ENCODE peak calls at places on chromosome X, in six cellular contexts. One of them, this sample, is unnamed.

GRCh38 chrX:1767026-1767425 is 152.2 kb downstream of the ASMT start:
- DNase-seq in hypothalamus: peak; percentile 3
- DNase-seq in DMS153: no peak
- DNase-seq in activated T-helper 1 cell treated with Interleukin-2 at 50 U/mL for 16 hours: no peak
- DNase-seq in HT-29: no peak
- DNase-seq in astrocyte of the cerebellum: no peak
- DNase-seq in this sample: no peak

GRCh38 chrX:34585561-34585960 is 71.5 kb downstream of the TMEM47 start:
- DNase-seq in hypothalamus: no peak
- DNase-seq in DMS153: no peak
- DNase-seq in activated T-helper 1 cell treated with Interleukin-2 at 50 U/mL for 16 hours: no peak
- DNase-seq in HT-29: no peak
- DNase-seq in astrocyte of the cerebellum: no peak
- DNase-seq in this sample: no peak

GRCh38 chrX:39309721-39310152 is 508.5 kb downstream of the MID1IP1 start:
- DNase-seq in hypothalamus: no peak
- DNase-seq in DMS153: no peak
- DNase-seq in activated T-helper 1 cell treated with Interleukin-2 at 50 U/mL for 16 hours: no peak
- DNase-seq in HT-29: peak; percentile 31
- DNase-seq in astrocyte of the cerebellum: peak; percentile 1
- DNase-seq in this sample: no peak

GRCh38 chrX:40468033-40468979 is 112.5 kb upstream of the ATP6AP2 start:
- DNase-seq in hypothalamus: peak; percentile 6
- DNase-seq in DMS153: peak; percentile 79
- DNase-seq in activated T-helper 1 cell treated with Interleukin-2 at 50 U/mL for 16 hours: no peak
- DNase-seq in HT-29: peak; percentile 71
- DNase-seq in astrocyte of the cerebellum: no peak
- DNase-seq in this sample: no peak

GRCh38 chrX:47745386-47745785 is 86.4 kb upstream of the UXT start:
- DNase-seq in hypothalamus: no peak
- DNase-seq in DMS153: no peak
- DNase-seq in activated T-helper 1 cell treated with Interleukin-2 at 50 U/mL for 16 hours: no peak
- DNase-seq in HT-29: no peak
- DNase-seq in astrocyte of the cerebellum: no peak
- DNase-seq in this sample: no peak

GRCh38 chrX:51332188-51332942 is at the start of gene NUDT10:
- DNase-seq in hypothalamus: peak; percentile 50
- DNase-seq in DMS153: no peak
- DNase-seq in activated T-helper 1 cell treated with Interleukin-2 at 50 U/mL for 16 hours: no peak
- DNase-seq in HT-29: no peak
- DNase-seq in astrocyte of the cerebellum: no peak
- DNase-seq in this sample: no peak

GRCh38 chrX:71871367-71871766 is 39.3 kb upstream of the NHSL2 start:
- DNase-seq in hypothalamus: no peak
- DNase-seq in DMS153: no peak
- DNase-seq in activated T-helper 1 cell treated with Interleukin-2 at 50 U/mL for 16 hours: no peak
- DNase-seq in HT-29: no peak
- DNase-seq in astrocyte of the cerebellum: peak; percentile 49
- DNase-seq in this sample: no peak

GRCh38 chrX:48826135-48826875 is at the start of gene ERAS:
- DNase-seq in hypothalamus: no peak
- DNase-seq in DMS153: no peak
- DNase-seq in activated T-helper 1 cell treated with Interleukin-2 at 50 U/mL for 16 hours: no peak
- DNase-seq in HT-29: no peak
- DNase-seq in astrocyte of the cerebellum: no peak
- DNase-seq in this sample: no peak

GRCh38 chrX:119734897-119735339 is 23.5 kb upstream of the SOWAHD start:
- DNase-seq in hypothalamus: peak; percentile 35
- DNase-seq in DMS153: peak; percentile 48
- DNase-seq in activated T-helper 1 cell treated with Interleukin-2 at 50 U/mL for 16 hours: no peak
- DNase-seq in HT-29: no peak
- DNase-seq in astrocyte of the cerebellum: no peak
- DNase-seq in this sample: no peak

GRCh38 chrX:107734646-107735045 is 40.9 kb downstream of the TSC22D3 start:
- DNase-seq in hypothalamus: no peak
- DNase-seq in DMS153: no peak
- DNase-seq in activated T-helper 1 cell treated with Interleukin-2 at 50 U/mL for 16 hours: no peak
- DNase-seq in HT-29: no peak
- DNase-seq in astrocyte of the cerebellum: no peak
- DNase-seq in this sample: no peak

GRCh38 chrX:63686878-63687714 is 97.9 kb downstream of the ARHGEF9 start:
- DNase-seq in hypothalamus: no peak
- DNase-seq in DMS153: no peak
- DNase-seq in activated T-helper 1 cell treated with Interleukin-2 at 50 U/mL for 16 hours: no peak
- DNase-seq in HT-29: peak; percentile 70
- DNase-seq in astrocyte of the cerebellum: peak; percentile 11
- DNase-seq in this sample: no peak

This sample was measured in gastrocnemius medialis.